ENCODE peak calls at places on chromosome 15, in eight cellular contexts. K is prostate gland, L is A549, S is cardiac muscle cell, X is HCT116, T is fibroblast of lung, Z is upper lobe of right lung, H is neural progenitor cell. N is an unnamed sample.
A peak's percentile ranks its signal among the peaks of the same experiment; 100 is the strongest.

GRCh38 chr15:69760890-69761568 is 308.4 kb downstream of the RPLP1 start:
- DNase-seq in K (no peak), T (peak; percentile 99), X (peak; percentile 86), S (peak; percentile 99), H (no peak), L (peak; percentile 33), Z (no peak), N (peak; percentile 82)

GRCh38 chr15:72782993-72783562 is 480 bp downstream of the ADPGK start:
- DNase-seq in K (peak; percentile 36), L (no peak), T (no peak), H (no peak), X (no peak), Z (no peak), S (peak; percentile 45), N (no peak)

GRCh38 chr15:75782926-75783325 is 60.3 kb upstream of the UBE2Q2 start:
- DNase-seq in X (no peak), T (no peak), L (no peak), H (no peak), K (no peak), S (no peak), Z (no peak), N (no peak)

GRCh38 chr15:31255732-31256384 is 70.8 kb upstream of the KLF13 start:
- DNase-seq in L (no peak), H (no peak), X (no peak), K (peak; percentile 28), Z (peak; percentile 10), T (no peak), S (no peak), N (no peak)

GRCh38 chr15:69593981-69594966 is 141.7 kb downstream of the RPLP1 start:
- DNase-seq in T (peak; percentile 94), X (no peak), S (peak; percentile 69), H (no peak), Z (peak; percentile 95), L (peak; percentile 89), K (peak; percentile 97), N (no peak)

GRCh38 chr15:31803388-31803884 is 226.9 kb upstream of the CHRNA7 start:
- DNase-seq in S (no peak), K (no peak), H (no peak), X (peak; percentile 3), Z (no peak), L (no peak), T (no peak), N (no peak)

GRCh38 chr15:73948396-73948795 is 22.1 kb downstream of the LOXL1 start:
- DNase-seq in L (no peak), X (no peak), T (no peak), H (no peak), K (no peak), Z (peak; percentile 6), S (no peak), N (no peak)

GRCh38 chr15:89221543-89221942 is at the start of gene RLBP1:
- DNase-seq in Z (no peak), H (peak; percentile 79), S (no peak), X (no peak), L (no peak), T (peak; percentile 29), K (no peak), N (no peak)

GRCh38 chr15:92780816-92781215 is 119.3 kb upstream of the CHD2 start:
- DNase-seq in X (no peak), Z (no peak), S (no peak), T (no peak), H (no peak), K (no peak), L (no peak), N (no peak)

GRCh38 chr15:42890161-42890913 is 30.2 kb downstream of the TTBK2 start:
- DNase-seq in Z (no peak), K (no peak), S (peak; percentile 86), L (no peak), X (no peak), H (no peak), T (peak; percentile 98), N (peak; percentile 22)

GRCh38 chr15:48358229-48358641 is 27.0 kb downstream of the DUT start:
- DNase-seq in L (no peak), X (peak; percentile 21), Z (no peak), T (peak; percentile 44), S (peak; percentile 61), H (peak; percentile 32), K (no peak), N (peak; percentile 55)

GRCh38 chr15:41819455-41820050 is 8.3 kb upstream of the JMJD7 start:
- DNase-seq in S (no peak), X (no peak), T (no peak), H (no peak), L (no peak), Z (no peak), K (no peak), N (no peak)

GRCh38 chr15:66878761-66879160 is 176.7 kb downstream of the SMAD6 start:
- DNase-seq in L (no peak), T (no peak), Z (no peak), K (no peak), X (no peak), S (no peak), H (no peak), N (no peak)

GRCh38 chr15:41032079-41032328 is 78.7 kb downstream of the CHAC1 start:
- DNase-seq in H (no peak), L (no peak), X (no peak), Z (no peak), K (no peak), T (no peak), S (no peak), N (no peak)

GRCh38 chr15:91448245-91448644 is 348.2 kb downstream of the SV2B start:
- DNase-seq in X (no peak), L (no peak), S (no peak), Z (no peak), H (no peak), T (no peak), K (no peak), N (no peak)

GRCh38 chr15:43190178-43190577 is 5.0 kb downstream of the CCNDBP1 start:
- DNase-seq in Z (no peak), L (no peak), K (peak; percentile 63), H (no peak), X (no peak), T (peak; percentile 57), S (peak; percentile 17), N (no peak)

GRCh38 chr15:94503293-94503692 is 271.9 kb downstream of the MCTP2 start:
- DNase-seq in T (no peak), X (no peak), S (no peak), H (no peak), K (no peak), Z (no peak), L (no peak), N (no peak)

GRCh38 chr15:31135523-31135922 is 34.0 kb upstream of the TRPM1 start:
- DNase-seq in H (no peak), T (no peak), Z (no peak), L (no peak), S (no peak), K (no peak), X (no peak), N (no peak)

GRCh38 chr15:42118650-42119531 is 24.5 kb upstream of the PLA2G4D start:
- DNase-seq in L (no peak), K (no peak), H (peak; percentile 42), Z (no peak), S (peak; percentile 45), X (no peak), T (no peak), N (no peak)

GRCh38 chr15:31160740-31161495 is 59.4 kb upstream of the TRPM1 start:
- DNase-seq in L (no peak), S (no peak), T (no peak), K (no peak), H (no peak), X (no peak), Z (no peak), N (no peak)

GRCh38 chr15:67755936-67756335 is 69.4 kb upstream of the SKOR1 start:
- DNase-seq in S (no peak), K (no peak), T (no peak), L (no peak), X (no peak), Z (no peak), H (no peak), N (no peak)

GRCh38 chr15:65354835-65355172 is 23.0 kb downstream of the IGDCC3 start:
- DNase-seq in L (no peak), H (no peak), S (no peak), K (no peak), X (no peak), T (no peak), Z (no peak), N (no peak)

GRCh38 chr15:74369084-74369745 is 1.8 kb upstream of the CYP11A1 start:
- DNase-seq in H (no peak), T (no peak), S (peak; percentile 75), Z (no peak), X (no peak), K (no peak), L (no peak), N (no peak)

GRCh38 chr15:77831989-77832388 is 199.3 kb upstream of the LINGO1 start:
- DNase-seq in X (no peak), Z (peak; percentile 32), T (peak; percentile 45), K (no peak), S (peak; percentile 6), H (no peak), L (no peak), N (no peak)
- TF ChIP-seq CTCF in X (no peak), Z (no peak), T (no peak), K (no peak), S (no peak), H (no peak), L (no peak), N (no peak)

GRCh38 chr15:101008158-101009139 is 89.3 kb downstream of the LRRK1 start:
- DNase-seq in T (peak; percentile 79), S (peak; percentile 87), X (peak; percentile 72), H (peak; percentile 92), L (peak; percentile 87), Z (peak; percentile 93), K (peak; percentile 83), N (no peak)
- H3K4me3 ChIP-seq in T (peak overlapping the region; percentile 54), S (peak overlapping the region; percentile 27), X (peak overlapping the region; percentile 43), H (peak overlapping the region; percentile 52), L (peak overlapping the region; percentile 55), Z (peak overlapping the region; percentile 56), K (peak overlapping the region; percentile 26), N (no peak overlapping the region)

GRCh38 chr15:33980159-33980558 is 11.9 kb downstream of the CHRM5 start:
- DNase-seq in X (no peak), H (no peak), S (no peak), K (no peak), L (no peak), T (no peak), Z (no peak), N (no peak)

GRCh38 chr15:33971811-33972210 is 3.5 kb downstream of the CHRM5 start:
- DNase-seq in L (no peak), X (no peak), Z (no peak), H (no peak), K (no peak), T (no peak), S (no peak), N (no peak)

GRCh38 chr15:33975023-33975565 is 6.8 kb downstream of the CHRM5 start:
- DNase-seq in S (peak; percentile 23), H (no peak), T (no peak), Z (no peak), K (no peak), X (no peak), L (no peak), N (no peak)
- TF ChIP-seq CTCF in S (no peak), H (no peak), T (peak; percentile 16), Z (no peak), K (no peak), X (peak; percentile 29), L (peak; percentile 28), N (no peak)

DNA sequence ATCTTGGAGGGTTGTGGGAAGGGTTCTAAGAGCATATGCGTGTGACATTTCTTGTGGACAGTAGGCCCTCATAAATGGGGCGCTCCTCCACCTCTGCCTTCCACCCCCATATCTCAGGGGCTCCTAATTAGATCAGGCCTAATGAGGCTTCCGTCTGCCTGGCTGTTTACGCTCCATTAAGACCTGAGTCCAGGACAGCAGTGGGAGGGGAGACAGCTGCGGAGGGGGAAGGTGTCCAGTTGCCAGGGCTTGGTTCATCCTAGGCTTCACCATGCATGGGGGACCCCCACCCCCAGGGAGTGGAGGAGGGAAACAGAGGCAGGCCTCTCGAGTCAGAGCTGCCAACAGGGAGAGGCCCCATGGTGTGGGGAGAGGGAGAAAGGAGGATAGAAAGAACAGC is 9.3 kb upstream of the LINGO1 start:
- DNase-seq in S (no peak), L (no peak), H (no peak), Z (no peak), X (no peak), K (no peak), T (no peak), N (no peak)
- H3K4me3 ChIP-seq in S (no peak overlapping the region), L (no peak overlapping the region), H (no peak overlapping the region), Z (no peak overlapping the region), X (no peak overlapping the region), K (no peak overlapping the region), T (no peak overlapping the region), N (no peak overlapping the region)